ENCODE peak calls at places on chromosomes 12 and 14, in five cellular contexts. O is breast epithelium, J is stomach, N is HepG2, Y is upper lobe of right lung. S is an unnamed sample. For H3K4me1, the result is how much of the 10 kb centered on the place peaks cover.

GRCh38 chr14:76143642-76144041 is 8.1 kb upstream of the GPATCH2L start:
- DNase-seq in O (no peak), J (no peak), N (no peak), Y (no peak), S (no peak)

GRCh38 chr12:27667540-27667939 is 28.7 kb upstream of the REP15 start:
- DNase-seq in O (no peak), J (no peak), N (no peak), Y (no peak), S (peak)

GRCh38 chr12:76025601-76026575 is 5.7 kb downstream of the PHLDA1 start:
- DNase-seq in O (no peak), J (no peak), N (no peak), Y (no peak), S (no peak)

GRCh38 chr14:53444677-53445312 is 291.7 kb upstream of the DDHD1 start:
- DNase-seq in O (no peak), J (no peak), N (peak), Y (no peak), S (no peak)

GRCh38 chr12:77888611-77889010 is 57.9 kb downstream of the NAV3 start:
- DNase-seq in O (no peak), J (no peak), N (peak), Y (no peak), S (no peak)

GRCh38 chr14:76541594-76542219 is 165.8 kb downstream of the ESRRB start:
- DNase-seq in O (no peak), J (no peak), N (no peak), Y (no peak), S (no peak)

GRCh38 chr12:52521175-52521574 is 981 bp upstream of the KRT5 start:
- DNase-seq in O (no peak), J (peak), N (no peak), Y (no peak), S (no peak)

GRCh38 chr12:11884661-11885060 is 186.1 kb upstream of the BCL2L14 start:
- DNase-seq in O (no peak), J (peak), N (peak), Y (no peak), S (no peak)

GRCh38 chr14:89187501-89187900 is 229.5 kb downstream of the FOXN3 start:
- DNase-seq in O (no peak), J (no peak), N (no peak), Y (no peak), S (no peak)

GRCh38 chr12:15563683-15564082 is 225.5 kb downstream of the EPS8 start:
- DNase-seq in O (no peak), J (no peak), N (no peak), Y (no peak), S (no peak)

GRCh38 chr12:130713581-130713991 is 2.5 kb downstream of the RIMBP2 start:
- DNase-seq in O (no peak), J (no peak), N (no peak), Y (no peak), S (no peak)

GRCh38 chr12:126247936-126248335 is 1182.7 kb downstream of the AACS start:
- DNase-seq in O (no peak), J (no peak), N (no peak), Y (no peak), S (no peak)

GRCh38 chr14:85533821-85534271 is 3.9 kb downstream of the FLRT2 start:
- DNase-seq in O (peak), J (no peak), N (no peak), Y (peak), S (peak)

GRCh38 chr14:23125933-23126524 is 7.0 kb upstream of the CEBPE start:
- DNase-seq in O (no peak), J (no peak), N (no peak), Y (no peak), S (peak)

GRCh38 chr12:77772606-77773298 is 57.9 kb upstream of the NAV3 start:
- DNase-seq in O (no peak), J (no peak), N (no peak), Y (no peak), S (no peak)

GRCh38 chr12:367972-368371 is 21.1 kb downstream of the KDM5A start:
- DNase-seq in O (no peak), J (no peak), N (no peak), Y (no peak), S (no peak)

GRCh38 chr14:35897616-35898111 is 71.5 kb downstream of the BRMS1L start:
- DNase-seq in O (no peak), J (no peak), N (peak), Y (no peak), S (no peak)

GRCh38 chr12:25317553-25317952 is 66.8 kb upstream of the KRAS start:
- DNase-seq in O (no peak), J (no peak), N (no peak), Y (no peak), S (no peak)

GRCh38 chr14:58844544-58844943 is 206.8 kb downstream of the DACT1 start:
- DNase-seq in O (no peak), J (no peak), N (no peak), Y (no peak), S (no peak)

GRCh38 chr12:78062781-78063180 is 232.1 kb downstream of the NAV3 start:
- DNase-seq in O (no peak), J (peak), N (peak), Y (no peak), S (no peak)

GRCh38 chr12:13066459-13066858 is 22.3 kb downstream of the FAM234B start:
- DNase-seq in O (no peak), J (no peak), N (no peak), Y (no peak), S (no peak)

GRCh38 chr14:105161314-105161713 is 7.3 kb downstream of the JAG2 start:
- DNase-seq in O (no peak), J (no peak), N (no peak), Y (no peak), S (no peak)

GRCh38 chr14:65184032-65184764 is 81.9 kb upstream of the MAX start:
- DNase-seq in O (no peak), J (no peak), N (no peak), Y (no peak), S (no peak)

GRCh38 chr12:103205906-103206305 is 248.4 kb downstream of the ASCL1 start:
- DNase-seq in O (no peak), J (no peak), N (no peak), Y (no peak), S (no peak)

GRCh38 chr12:51293693-51294092 is 23.5 kb upstream of the SMAGP start:
- DNase-seq in O (no peak), J (no peak), N (no peak), Y (no peak), S (no peak)

DNA sequence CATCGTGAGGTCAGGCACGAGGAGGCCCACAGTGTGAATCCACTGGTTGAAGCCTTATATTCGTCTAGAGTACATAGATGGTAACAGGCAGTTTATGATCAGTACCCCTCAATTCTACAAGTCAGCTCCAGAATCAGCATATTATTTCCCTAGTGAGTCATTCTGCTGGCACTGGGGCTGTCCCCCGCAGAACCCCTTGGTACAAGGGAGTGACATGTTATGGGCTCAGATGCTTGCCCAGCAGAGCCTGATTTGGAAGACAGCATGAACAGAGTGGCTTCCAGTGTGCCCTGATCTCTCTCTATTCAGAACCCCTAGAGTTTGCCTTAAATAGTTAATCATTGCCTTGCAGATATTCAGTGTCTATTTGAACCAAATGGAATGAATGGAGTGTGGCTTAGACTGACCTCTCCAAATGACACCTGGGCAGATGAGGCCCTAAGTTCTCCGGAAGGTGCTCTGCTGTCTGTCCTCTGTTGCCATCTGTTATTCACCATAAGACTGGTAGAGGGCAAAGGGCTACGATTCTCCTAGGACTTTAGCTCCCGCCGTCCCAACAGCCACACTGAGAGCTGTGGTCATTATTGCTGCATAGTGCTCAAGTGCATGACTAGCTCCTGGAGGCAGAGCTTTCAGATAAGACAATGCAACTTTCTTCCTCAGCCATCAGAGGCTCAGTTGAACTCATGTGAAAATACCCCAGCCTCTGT is 41.1 kb downstream of the CACNA2D4 start:
- DNase-seq in O (no peak), J (no peak), N (peak), Y (no peak), S (no peak)
- H3K27ac ChIP-seq in O (no peak), J (no peak), N (no peak), Y (no peak), S (no peak)

GRCh38 chr14:96077983-96078686 is 39.0 kb downstream of the C14orf132 start:
- DNase-seq in O (peak), J (no peak), N (no peak), Y (no peak), S (no peak)

GRCh38 chr14:96081224-96081623 is 42.1 kb downstream of the C14orf132 start:
- DNase-seq in O (no peak), J (no peak), N (no peak), Y (no peak), S (no peak)

GRCh38 chr14:96079066-96079465 is 39.9 kb downstream of the C14orf132 start:
- DNase-seq in O (peak), J (no peak), N (no peak), Y (no peak), S (no peak)

GRCh38 chr14:96080571-96080970 is 41.4 kb downstream of the C14orf132 start:
- DNase-seq in O (peak), J (no peak), N (no peak), Y (no peak), S (no peak)

GRCh38 chr14:96078687-96079016 is 39.5 kb downstream of the C14orf132 start:
- DNase-seq in O (no peak), J (no peak), N (no peak), Y (no peak), S (no peak)
- H3K4me1 ChIP-seq in O (under half), J (under half), N (under half), Y (under half), S (under half)

GRCh38 chr14:80211143-80212024 is at the start of gene DIO2:
- DNase-seq in O (no peak), J (no peak), N (no peak), Y (peak), S (peak)
- H3K27ac ChIP-seq in O (no peak), J (peak), N (no peak), Y (no peak), S (no peak)

GRCh38 chr14:68132722-68133121 is 313.1 kb downstream of the RAD51B start:
- DNase-seq in O (no peak), J (no peak), N (no peak), Y (no peak), S (no peak)

GRCh38 chr14:68131907-68132306 is 312.3 kb downstream of the RAD51B start:
- DNase-seq in O (no peak), J (no peak), N (no peak), Y (no peak), S (no peak)

GRCh38 chr14:68124885-68125731 is 305.5 kb downstream of the RAD51B start:
- DNase-seq in O (no peak), J (no peak), N (peak), Y (no peak), S (no peak)

GRCh38 chr14:68124050-68124449 is 304.5 kb downstream of the RAD51B start:
- DNase-seq in O (no peak), J (no peak), N (no peak), Y (no peak), S (no peak)

GRCh38 chr14:68127166-68127565 is 307.6 kb downstream of the RAD51B start:
- DNase-seq in O (no peak), J (no peak), N (no peak), Y (no peak), S (no peak)
- H3K4me1 ChIP-seq in O (under half), J (under half), N (under half), Y (under half), S (under half)

DNA sequence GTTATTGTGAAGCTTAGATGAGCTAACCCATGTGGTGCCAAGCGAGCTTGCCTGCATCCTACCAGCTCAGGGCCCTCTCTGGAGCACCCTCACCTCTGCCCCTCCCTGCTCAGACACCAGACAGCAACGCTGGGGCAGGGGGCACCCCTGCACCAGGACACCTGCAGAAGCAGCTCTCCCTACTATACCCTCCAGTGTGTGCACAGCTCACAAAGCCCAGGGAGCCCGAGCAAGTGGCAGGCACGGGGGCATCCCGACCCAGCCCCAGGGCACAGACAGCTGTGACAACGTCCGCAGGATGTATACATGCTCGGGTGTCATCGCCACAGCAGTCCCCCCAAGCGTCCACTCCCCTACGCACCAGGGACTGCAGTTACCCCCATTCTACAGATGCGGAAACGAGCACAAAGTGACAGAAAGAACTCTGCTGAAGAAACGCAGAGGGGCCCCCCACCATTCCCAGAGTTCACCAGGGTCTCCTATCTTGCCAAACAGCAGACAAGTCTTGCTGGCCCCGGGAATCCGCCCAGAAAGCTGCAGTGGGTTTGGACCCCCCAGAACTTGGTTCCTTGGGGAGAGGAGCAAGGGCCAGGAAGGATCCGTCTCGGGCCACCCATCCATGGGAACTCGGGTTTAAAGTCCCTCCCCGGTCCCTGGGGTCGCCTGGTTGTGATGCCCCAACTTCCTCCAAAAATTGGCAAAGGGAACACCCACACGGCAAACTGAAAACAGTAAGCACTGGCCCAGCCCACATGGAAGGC is 12.1 kb downstream of the NCOR2 start:
- DNase-seq in O (no peak), J (no peak), N (no peak), Y (no peak), S (no peak)
- H3K27ac ChIP-seq in O (no peak), J (no peak), N (no peak), Y (no peak), S (no peak)

DNA sequence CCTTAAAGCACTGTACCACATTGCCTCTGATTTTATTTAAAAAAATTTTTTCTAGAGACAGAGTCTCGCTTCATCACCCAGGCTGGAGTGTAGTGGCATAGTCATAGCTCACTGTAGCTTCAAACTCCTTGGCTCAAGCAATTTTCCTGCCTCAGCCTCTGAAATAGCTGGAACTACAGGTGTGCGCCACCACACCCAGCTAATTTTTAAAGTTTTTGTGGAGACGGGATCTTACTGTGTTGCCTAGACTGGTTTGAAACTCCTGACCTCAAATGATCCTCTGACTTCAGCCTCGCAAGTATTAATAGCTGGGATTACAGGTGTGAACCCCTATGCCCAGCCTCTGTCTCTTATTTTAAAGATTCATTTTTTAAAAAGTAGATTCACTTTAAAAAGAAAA is 5.3 kb downstream of the USP15 start:
- DNase-seq in O (no peak), J (no peak), N (no peak), Y (no peak), S (no peak)
- H3K4me1 ChIP-seq in O (under half), J (under half), N (under half), Y (half or more), S (half or more)

DNA sequence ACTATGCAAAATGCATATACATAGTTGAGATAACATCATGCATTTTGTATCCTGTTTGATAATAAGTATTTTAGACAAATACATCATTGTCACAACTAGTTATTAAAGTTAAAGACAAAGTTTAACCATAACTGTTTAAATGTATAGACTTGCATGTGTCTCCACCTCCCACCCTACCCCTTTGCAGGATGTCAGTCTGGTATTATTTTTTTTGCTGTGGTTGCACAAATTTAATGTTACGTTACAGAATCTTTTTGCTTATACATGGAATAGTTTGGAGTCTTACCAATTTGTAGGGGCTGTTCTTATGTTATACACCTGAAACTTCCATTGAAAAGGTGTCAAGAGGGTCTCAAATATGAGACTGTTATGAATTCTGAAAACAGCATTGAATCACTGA is 5.6 kb downstream of the CHST11 start:
- DNase-seq in O (no peak), J (no peak), N (no peak), Y (no peak), S (no peak)
- H3K27ac ChIP-seq in O (no peak), J (peak), N (no peak), Y (peak), S (peak)

DNA sequence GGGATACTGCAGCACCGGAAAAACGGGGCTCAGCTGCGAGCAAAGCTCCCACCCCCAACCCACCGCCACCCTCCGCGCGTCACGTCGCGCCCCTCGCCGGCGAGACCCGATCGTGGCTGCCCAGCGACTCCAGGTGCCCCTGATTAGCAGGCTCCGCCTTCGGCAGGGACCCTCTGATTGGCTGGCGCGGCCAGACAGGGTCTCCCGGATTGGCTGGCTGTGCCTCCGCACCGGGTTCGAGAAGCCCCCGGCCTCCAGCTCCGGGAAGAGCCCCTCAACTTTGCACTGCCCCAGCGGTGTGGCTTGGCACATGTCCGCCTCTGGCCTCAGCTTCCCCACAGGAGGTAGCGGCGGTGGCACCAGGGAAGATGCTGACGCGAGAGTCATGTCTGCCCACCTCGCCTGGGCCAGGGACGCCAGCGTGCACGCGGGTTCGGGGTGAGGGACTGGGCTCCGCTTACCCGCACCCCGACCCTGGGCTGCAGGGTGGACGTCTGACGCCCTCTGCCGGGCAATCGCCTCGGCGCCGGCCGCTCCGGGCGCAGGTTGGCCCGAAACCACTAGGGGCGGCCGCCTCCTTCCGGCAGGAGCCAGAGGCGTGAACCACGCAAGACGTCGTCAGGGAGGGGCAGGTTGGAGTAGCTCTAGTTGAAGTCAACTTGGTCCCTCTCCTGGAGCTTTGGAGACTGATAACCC is 496 bp upstream of the RHOF start:
- DNase-seq in O (peak), J (peak), N (peak), Y (peak), S (peak)
- H3K4me1 ChIP-seq in O (under half), J (half or more), N (half or more), Y (half or more), S (half or more)

GRCh38 chr12:32214723-32215122 is 108.1 kb downstream of the BICD1 start:
- DNase-seq in O (no peak), J (no peak), N (no peak), Y (no peak), S (no peak)

GRCh38 chr12:32211769-32212156 is 105.1 kb downstream of the BICD1 start:
- DNase-seq in O (no peak), J (no peak), N (no peak), Y (no peak), S (no peak)

GRCh38 chr12:32217354-32218310 is 111.0 kb downstream of the BICD1 start:
- DNase-seq in O (no peak), J (no peak), N (no peak), Y (peak), S (no peak)
- H3K27ac ChIP-seq in O (no peak), J (no peak), N (no peak), Y (no peak), S (no peak)

S was measured in gastrocnemius medialis.